ENCODE peak calls at places on chromosome 7, in six cellular contexts. R, U, I, J, L and G are unnamed samples.

GRCh38 chr7:48360574-48360973 is 189.3 kb downstream of the ABCA13 start:
- DNase-seq in U (no peak), I (no peak), L (no peak), R (no peak), J (no peak), G (no peak)

GRCh38 chr7:56091591-56091990 is 1.2 kb downstream of the PHKG1 start:
- DNase-seq in I (no peak), U (no peak), L (no peak), R (no peak), J (no peak), G (no peak)

GRCh38 chr7:47885309-47886000 is 62.8 kb downstream of the PKD1L1 start:
- DNase-seq in L (no peak), U (no peak), J (no peak), R (no peak), I (no peak), G (no peak)

GRCh38 chr7:6160191-6160623 is 112.2 kb downstream of the CYTH3 start:
- DNase-seq in R (no peak), L (no peak), U (no peak), J (no peak), I (no peak), G (no peak)

GRCh38 chr7:23759556-23760391 is 49.8 kb downstream of the STK31 start:
- DNase-seq in R (no peak), I (no peak), L (no peak), U (no peak), J (no peak), G (no peak)

GRCh38 chr7:157347217-157347904 is 10.6 kb downstream of the DNAJB6 start:
- DNase-seq in I (no peak), R (no peak), J (no peak), U (no peak), L (no peak), G (no peak)

GRCh38 chr7:111678281-111678680 is 116.0 kb upstream of the IMMP2L start:
- DNase-seq in I (no peak), U (no peak), L (no peak), J (no peak), R (no peak), G (no peak)

GRCh38 chr7:118129037-118129436 is 54.9 kb upstream of the LSM8 start:
- DNase-seq in R (no peak), J (no peak), U (no peak), L (no peak), I (no peak), G (no peak)

GRCh38 chr7:135147899-135148721 is at the start of gene TMEM140:
- DNase-seq in I (peak), R (no peak), L (no peak), U (peak), J (no peak), G (no peak)

GRCh38 chr7:106614751-106615150 is 46.2 kb downstream of the CCDC71L start:
- DNase-seq in U (no peak), L (no peak), R (no peak), J (no peak), I (no peak), G (no peak)

GRCh38 chr7:92766461-92767003 is 69.8 kb downstream of the CDK6 start:
- DNase-seq in J (no peak), L (no peak), U (no peak), R (no peak), I (peak), G (no peak)

GRCh38 chr7:158302274-158303070 is 285.2 kb downstream of the PTPRN2 start:
- DNase-seq in R (no peak), L (no peak), J (no peak), U (no peak), I (no peak), G (no peak)

GRCh38 chr7:151409555-151410404 is at the start of gene WDR86:
- DNase-seq in L (no peak), U (no peak), R (no peak), I (no peak), J (peak), G (peak)

GRCh38 chr7:47444376-47445098 is 137.4 kb downstream of the TNS3 start:
- DNase-seq in R (no peak), U (no peak), J (peak), L (no peak), I (peak), G (no peak)

GRCh38 chr7:134819401-134819800 is 40.0 kb downstream of the CALD1 start:
- DNase-seq in I (no peak), J (no peak), L (no peak), U (no peak), R (no peak), G (no peak)

GRCh38 chr7:136585954-136586670 is 282.3 kb upstream of the CHRM2 start:
- DNase-seq in U (no peak), L (no peak), I (no peak), J (no peak), R (no peak), G (no peak)

GRCh38 chr7:130940326-130940725 is 206.3 kb upstream of the KLF14 start:
- DNase-seq in U (no peak), I (no peak), L (no peak), R (no peak), J (no peak), G (no peak)
- TF ChIP-seq POLR2A in U (no peak), I (no peak), L (no peak), R (no peak), J (peak), G (no peak)

GRCh38 chr7:142077762-142078161 is 33.8 kb upstream of the MGAM2 start:
- DNase-seq in U (no peak), J (no peak), I (no peak), R (no peak), L (no peak), G (no peak)
- TF ChIP-seq TAF1 in U (no peak), J (no peak), I (no peak), R (no peak), L (no peak), G (no peak)

GRCh38 chr7:51016546-51016945 is 233.8 kb upstream of the GRB10 start:
- DNase-seq in U (no peak), R (no peak), J (no peak), L (no peak), I (no peak), G (no peak)
- TF ChIP-seq POLR2A in U (no peak), R (no peak), J (no peak), L (no peak), I (no peak), G (no peak)

GRCh38 chr7:55083206-55083605 is 64.4 kb downstream of the EGFR start:
- DNase-seq in I (no peak), R (no peak), L (no peak), J (no peak), U (no peak), G (no peak)
- TF ChIP-seq TAF1 in I (no peak), R (no peak), L (no peak), J (no peak), U (no peak), G (no peak)

GRCh38 chr7:55017841-55018240 is 976 bp upstream of the EGFR start:
- DNase-seq in L (no peak), R (no peak), J (no peak), I (no peak), U (no peak), G (no peak)

GRCh38 chr7:55019691-55020480 is 1.1 kb downstream of the EGFR start:
- DNase-seq in U (no peak), R (no peak), I (no peak), L (no peak), J (peak), G (no peak)

GRCh38 chr7:55019329-55019690 is 493 bp downstream of the EGFR start:
- DNase-seq in R (no peak), U (no peak), L (no peak), I (no peak), J (peak), G (no peak)

GRCh38 chr7:55020481-55020871 is 1.7 kb downstream of the EGFR start:
- DNase-seq in R (no peak), J (no peak), I (no peak), L (no peak), U (no peak), G (no peak)

GRCh38 chr7:55018361-55019328 is at the start of gene EGFR:
- DNase-seq in R (no peak), L (no peak), J (peak), I (no peak), U (no peak), G (no peak)
- TF ChIP-seq POLR2A in R (no peak), L (no peak), J (no peak), I (no peak), U (no peak), G (no peak)

DNA sequence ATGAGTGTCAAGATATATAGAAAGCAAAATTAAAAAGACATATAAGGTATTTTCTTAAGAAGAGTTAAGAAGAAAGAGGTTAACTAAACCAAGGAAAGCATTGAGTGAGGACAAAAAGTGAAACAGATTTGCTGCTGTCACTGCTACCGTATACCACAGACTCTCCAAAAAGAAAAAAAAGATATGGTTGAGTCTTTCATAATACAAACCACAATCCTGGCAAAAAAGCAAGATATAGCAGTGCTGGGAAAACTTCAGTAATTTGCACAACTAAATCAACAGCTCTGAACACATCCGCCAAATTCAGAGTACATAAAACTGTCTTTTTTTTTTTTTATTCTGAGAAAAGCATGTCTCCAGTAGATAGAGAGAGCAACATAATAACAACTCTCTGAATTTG is 114.7 kb downstream of the ETV1 start:
- DNase-seq in J (no peak), I (no peak), L (no peak), R (no peak), U (no peak), G (no peak)
- TF ChIP-seq TAF1 in J (no peak), I (no peak), L (no peak), R (no peak), U (no peak), G (no peak)

GRCh38 chr7:130895006-130895750 is 161.2 kb upstream of the KLF14 start:
- DNase-seq in J (no peak), U (no peak), R (no peak), I (no peak), L (no peak), G (no peak)
- TF ChIP-seq POLR2A in J (peak), U (no peak), R (no peak), I (no peak), L (no peak), G (no peak)

DNA sequence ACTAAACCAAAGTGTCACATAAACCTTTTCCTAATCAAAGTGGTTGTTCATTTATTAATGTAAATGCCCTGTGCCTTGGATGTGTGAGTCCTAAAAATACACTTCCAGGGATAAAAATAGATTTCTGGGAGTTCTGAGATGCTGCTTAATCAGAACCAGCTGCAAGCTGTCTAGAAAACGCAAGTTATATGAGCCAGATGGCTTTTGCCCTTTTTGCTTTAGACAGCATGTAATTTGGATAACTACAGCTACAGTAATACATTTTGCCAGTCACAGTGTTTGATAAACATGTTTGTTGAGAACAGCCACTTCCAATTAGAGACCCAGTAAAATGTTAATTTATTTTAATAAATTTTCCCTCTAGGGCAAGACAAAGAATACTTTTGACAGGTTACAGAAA is 185.1 kb upstream of the PRPS1L1 start:
- DNase-seq in J (no peak), R (no peak), U (no peak), I (no peak), L (no peak), G (no peak)
- TF ChIP-seq TAF1 in J (no peak), R (no peak), U (no peak), I (no peak), L (no peak), G (no peak)

DNA sequence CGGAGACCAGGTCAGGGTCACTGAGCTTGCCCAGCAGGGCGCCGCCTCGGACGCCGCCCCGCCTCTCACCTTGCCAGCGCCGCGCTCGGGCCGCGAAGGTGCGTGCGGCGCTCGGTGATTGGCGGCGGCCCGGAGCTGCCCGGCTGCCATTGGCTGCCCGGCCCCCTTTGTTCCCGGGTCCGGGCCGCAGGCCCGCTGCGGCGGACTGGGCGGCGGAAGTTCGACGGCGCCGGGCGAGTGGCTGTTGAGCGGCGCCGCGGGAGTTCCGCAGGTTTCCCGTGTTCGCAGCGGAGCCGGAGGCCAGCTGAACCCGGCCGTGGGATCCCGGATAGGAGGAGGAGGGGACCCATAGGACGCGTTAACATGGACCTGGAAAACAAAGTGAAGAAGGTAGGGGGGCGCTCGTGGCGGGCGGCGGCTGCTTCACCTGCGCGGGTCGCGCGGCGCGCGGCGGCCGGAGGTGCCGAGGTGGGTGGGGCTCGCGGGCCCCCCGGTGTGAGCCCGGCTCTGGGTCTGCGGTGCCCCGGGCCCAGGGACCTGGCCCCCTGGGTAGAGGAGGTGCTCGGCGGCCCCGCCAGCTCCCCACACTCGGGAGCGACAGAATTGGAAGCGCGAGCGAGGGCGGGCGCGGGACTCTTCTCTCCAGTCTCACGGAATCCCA is at the start of gene TES:
- DNase-seq in J (peak), U (no peak), I (peak), L (peak), R (peak), G (peak)
- TF ChIP-seq POLR2A in J (no peak), U (peak), I (no peak), L (no peak), R (no peak), G (peak)